ENCODE peak calls at places on chromosomes 1 and 21, in nine cellular contexts. P is activated T-cell treated with anti-CD3 and anti-CD28 coated beads for 1 hour; G is H9; M is CD4-positive, CD25-positive, alpha-beta regulatory T cell; Y is left lung; L is stimulated activated CD4-positive, alpha-beta T cell treated with anti-CD3 and anti-CD28 coated beads, Interleukin-1b, Interleukin-23, amount 100 ng/mL, for 24 hours; I is T-helper 17 cell; T is activated naive CD4-positive, alpha-beta T cell treated with anti-CD3 and anti-CD28 coated beads, Interleukin-2, amount 50 U/mL, for 16 hours; V is SIG-M5. D is an unnamed sample.

GRCh38 chr21:20999567-21000169 is 1.5 kb downstream of the NCAM2 start:
- DNase-seq in G (peak; percentile 32), V (no peak), Y (no peak), L (no peak), M (no peak), P (no peak), T (no peak), I (no peak), D (peak; percentile 5)

GRCh38 chr1:207004931-207005830 is 27.4 kb downstream of the C1orf116 start:
- DNase-seq in M (peak; percentile 32), T (peak; percentile 41), G (peak; percentile 77), I (no peak), V (no peak), L (peak; percentile 2), P (peak; percentile 16), Y (no peak), D (peak; percentile 7)

GRCh38 chr1:246836169-246836568 is 95.6 kb downstream of the AHCTF1 start:
- DNase-seq in V (no peak), I (no peak), P (no peak), M (no peak), Y (no peak), G (no peak), T (no peak), L (no peak), D (no peak)

GRCh38 chr1:60848583-60849188 is 233.7 kb upstream of the NFIA start:
- DNase-seq in Y (no peak), I (no peak), P (no peak), M (no peak), L (no peak), T (no peak), G (no peak), V (no peak), D (no peak)

GRCh38 chr1:111880866-111881837 is 108.3 kb downstream of the KCND3 start:
- DNase-seq in V (no peak), M (no peak), T (no peak), P (no peak), I (no peak), L (no peak), G (no peak), Y (no peak), D (peak; percentile 30)

GRCh38 chr1:41093826-41094225 is 72.3 kb upstream of the SLFNL1 start:
- DNase-seq in G (no peak), I (no peak), M (no peak), P (no peak), Y (no peak), L (no peak), V (no peak), T (no peak), D (no peak)

GRCh38 chr1:177065430-177065829 is 99.1 kb downstream of the ASTN1 start:
- DNase-seq in Y (no peak), P (no peak), V (no peak), L (no peak), G (no peak), T (no peak), M (no peak), I (no peak), D (no peak)

GRCh38 chr1:157369808-157370521 is 182.3 kb downstream of the FCRL5 start:
- DNase-seq in I (no peak), T (peak; percentile 19), P (peak; percentile 5), Y (no peak), V (no peak), L (no peak), M (peak; percentile 32), G (peak; percentile 71), D (peak; percentile 14)

GRCh38 chr1:54376085-54377039 is 29.8 kb downstream of the SSBP3 start:
- DNase-seq in M (no peak), L (no peak), T (peak; percentile 39), V (no peak), P (no peak), Y (no peak), G (no peak), I (no peak), D (no peak)

GRCh38 chr1:113747376-113747775 is 11.9 kb downstream of the PHTF1 start:
- DNase-seq in T (no peak), M (no peak), I (no peak), G (no peak), P (no peak), Y (no peak), V (no peak), L (no peak), D (no peak)

GRCh38 chr1:152440635-152441471 is 26.8 kb upstream of the CRNN start:
- DNase-seq in L (peak; percentile 44), Y (peak; percentile 76), P (peak; percentile 56), G (peak; percentile 40), T (peak; percentile 66), V (peak; percentile 31), I (peak; percentile 51), M (peak; percentile 61), D (peak; percentile 45)

GRCh38 chr21:42670058-42670830 is 16.8 kb downstream of the PDE9A start:
- DNase-seq in L (no peak), V (no peak), T (no peak), M (no peak), Y (no peak), G (no peak), P (no peak), I (no peak), D (no peak)

GRCh38 chr1:117061986-117062415 is 1.9 kb downstream of the TTF2 start:
- DNase-seq in V (no peak), M (no peak), G (no peak), P (no peak), Y (no peak), I (peak; percentile 17), L (no peak), T (peak; percentile 24), D (no peak)

GRCh38 chr1:63615809-63616420 is 22.7 kb downstream of the PGM1 start:
- DNase-seq in G (peak; percentile 57), I (peak; percentile 28), T (peak; percentile 29), M (peak; percentile 74), V (no peak), Y (no peak), P (peak; percentile 42), L (peak; percentile 19), D (peak; percentile 75)